ENCODE peak calls at places on chromosomes 3 and 15, in ten cellular contexts. Y is GM06990; P is AG09309; N is tibial artery; F is GM23338; V is GM10248; L is Peyer's patch; X is fibroblast of pulmonary artery; O is CD8-positive, alpha-beta T cell; D is choroid plexus epithelial cell. A is an unnamed sample.

GRCh38 chr3:76685858-76686257 is 354.0 kb upstream of the ROBO2 start:
- DNase-seq in O (no peak), P (no peak), D (no peak), Y (no peak), X (no peak), L (no peak), F (peak), N (no peak), V (no peak), A (no peak)

GRCh38 chr3:5054098-5054497 is 68.0 kb upstream of the ARL8B start:
- DNase-seq in Y (no peak), X (no peak), N (no peak), V (no peak), L (no peak), P (no peak), O (no peak), F (no peak), D (no peak), A (no peak)

GRCh38 chr3:13107661-13108060 is 34.4 kb upstream of the IQSEC1 start:
- DNase-seq in V (no peak), L (peak), D (no peak), X (no peak), O (no peak), Y (no peak), N (peak), F (no peak), P (no peak), A (no peak)

GRCh38 chr15:88911766-88912118 is 1.4 kb downstream of the MFGE8 start:
- DNase-seq in Y (no peak), O (no peak), V (peak), N (peak), X (no peak), L (no peak), P (no peak), D (peak), F (peak), A (no peak)

GRCh38 chr15:33201376-33202189 is 7.1 kb upstream of the FMN1 start:
- DNase-seq in D (peak), O (peak), L (peak), P (no peak), N (no peak), F (peak), V (peak), X (no peak), Y (peak), A (peak)

GRCh38 chr3:101179637-101180036 is 140.7 kb downstream of the IMPG2 start:
- DNase-seq in X (peak), P (peak), Y (no peak), N (no peak), L (no peak), F (no peak), O (no peak), D (peak), V (no peak), A (no peak)

GRCh38 chr3:3110299-3110630 is at the start of gene IL5RA:
- DNase-seq in N (no peak), Y (no peak), D (peak), V (no peak), X (peak), O (no peak), F (peak), P (no peak), L (no peak), A (no peak)

GRCh38 chr3:17638351-17638750 is 104.1 kb downstream of the TBC1D5 start:
- DNase-seq in F (no peak), P (no peak), Y (no peak), X (peak), L (no peak), V (no peak), D (peak), N (no peak), O (no peak), A (no peak)

GRCh38 chr3:130779031-130779430 is 32.4 kb upstream of the PIK3R4 start:
- DNase-seq in N (no peak), D (no peak), X (no peak), Y (peak), O (no peak), F (no peak), V (peak), L (no peak), P (no peak), A (no peak)

GRCh38 chr15:82544431-82544830 is 4.2 kb upstream of the RPS17 start:
- DNase-seq in L (no peak), P (no peak), V (no peak), N (no peak), X (no peak), Y (no peak), O (no peak), F (no peak), D (no peak), A (no peak)

GRCh38 chr3:126536126-126536525 is 12.2 kb downstream of the CHST13 start:
- DNase-seq in F (no peak), P (no peak), N (peak), X (no peak), O (no peak), D (no peak), Y (no peak), L (no peak), V (no peak), A (no peak)

GRCh38 chr3:175941352-175941751 is 1082.2 kb downstream of the NAALADL2 start:
- DNase-seq in P (no peak), Y (no peak), X (peak), N (no peak), V (no peak), D (peak), F (peak), O (no peak), L (no peak), A (no peak)

GRCh38 chr3:3178498-3179328 is 778 bp downstream of the CRBN start:
- DNase-seq in L (no peak), P (no peak), N (no peak), O (no peak), F (no peak), D (no peak), Y (no peak), V (no peak), X (no peak), A (no peak)

GRCh38 chr3:122577409-122578028 is at the start of gene PARP15:
- DNase-seq in N (no peak), D (no peak), F (peak), Y (peak), V (peak), O (peak), L (peak), P (no peak), X (no peak), A (peak)

GRCh38 chr3:29871087-29871486 is 590.2 kb downstream of the RBMS3 start:
- DNase-seq in D (no peak), V (no peak), F (peak), N (no peak), X (peak), Y (no peak), P (no peak), O (no peak), L (no peak), A (no peak)

GRCh38 chr15:43511012-43511885 is 6.2 kb upstream of the MAP1A start:
- DNase-seq in O (no peak), D (peak), L (no peak), X (peak), F (peak), P (no peak), N (peak), Y (no peak), V (no peak), A (no peak)
- TF ChIP-seq CTCF in O (no peak), D (peak), L (no peak), X (peak), F (peak), P (peak), N (no peak), Y (peak), V (peak), A (no peak)

GRCh38 chr15:57527382-57528091 is 64.2 kb upstream of the MYZAP start:
- DNase-seq in Y (peak), N (no peak), O (no peak), F (peak), V (peak), P (peak), X (peak), D (peak), L (peak), A (no peak)
- TF ChIP-seq CTCF in Y (peak), N (peak), O (peak), F (peak), V (peak), P (peak), X (peak), D (peak), L (peak), A (peak)

DNA sequence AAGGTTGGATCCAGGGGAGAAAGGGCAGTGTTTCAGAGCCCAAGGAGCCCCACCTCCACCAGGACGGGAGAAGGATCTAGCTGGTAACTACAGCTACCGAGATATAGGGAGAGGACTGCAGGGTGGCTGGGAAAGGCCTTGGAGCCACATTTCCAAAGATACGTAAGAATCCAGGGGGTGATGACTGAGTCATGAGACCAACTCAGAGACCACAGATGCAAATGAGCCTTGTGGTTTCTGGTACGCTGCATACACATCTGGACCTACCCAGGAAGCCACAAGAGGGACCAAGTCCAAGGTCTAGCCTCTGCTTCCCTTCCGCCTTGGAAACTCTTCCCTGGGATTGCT is 13.5 kb downstream of the IGDCC4 start:
- DNase-seq in V (peak), N (no peak), D (peak), P (peak), Y (peak), L (no peak), F (no peak), O (no peak), X (peak), A (no peak)
- TF ChIP-seq CTCF in V (no peak), N (no peak), D (peak), P (peak), Y (no peak), L (no peak), F (no peak), O (no peak), X (no peak), A (no peak)

DNA sequence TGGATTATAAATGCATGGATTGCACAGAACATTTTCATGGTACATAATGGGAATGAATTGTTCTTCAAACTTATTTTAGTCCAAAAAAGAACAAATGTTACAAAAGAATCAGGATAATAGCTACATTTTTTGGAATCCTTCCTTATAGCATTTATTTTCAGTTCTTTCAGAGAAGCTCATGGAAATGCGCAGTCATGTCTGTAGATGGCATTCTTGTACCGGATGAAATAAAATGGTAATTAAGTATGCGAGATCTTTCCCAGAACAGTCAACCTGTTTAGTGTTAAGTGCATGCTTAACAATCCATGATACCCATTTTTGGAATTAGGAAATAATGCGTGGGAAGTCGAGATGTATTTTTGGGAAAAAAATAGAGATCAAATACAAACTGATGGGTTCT is 38.2 kb upstream of the GOLGA8B start:
- DNase-seq in V (no peak), D (peak), P (no peak), Y (no peak), F (no peak), X (peak), L (no peak), O (no peak), N (no peak), A (no peak)
- TF ChIP-seq CTCF in V (peak), D (peak), P (peak), Y (peak), F (no peak), X (peak), L (no peak), O (no peak), N (peak), A (no peak)

DNA sequence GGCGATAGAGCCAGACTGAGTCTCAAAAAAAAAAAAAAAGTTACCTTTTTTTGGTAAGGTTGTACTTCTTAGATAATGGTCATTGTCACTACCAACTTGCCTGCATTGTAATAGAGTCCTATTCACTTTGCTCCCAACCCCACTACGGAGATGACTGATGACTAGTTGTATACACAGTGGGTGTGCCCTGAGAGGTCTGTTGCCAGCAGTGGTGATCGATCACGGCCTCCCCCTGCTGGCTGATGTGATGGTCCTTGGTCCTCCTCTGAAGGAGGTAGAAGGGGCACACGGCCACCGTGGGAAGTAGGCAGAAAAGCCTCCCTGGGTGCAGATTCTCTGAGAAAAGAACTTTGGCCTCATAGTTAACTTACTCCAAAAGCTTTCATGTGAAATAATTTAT is 10.7 kb downstream of the GCNT3 start:
- DNase-seq in P (no peak), L (peak), O (no peak), D (peak), V (peak), N (no peak), Y (peak), F (peak), X (peak), A (peak)
- TF ChIP-seq CTCF in P (peak), L (peak), O (no peak), D (peak), V (peak), N (no peak), Y (peak), F (peak), X (peak), A (no peak)

GRCh38 chr15:57547243-57547755 is 44.4 kb upstream of the MYZAP start:
- DNase-seq in N (no peak), D (no peak), Y (no peak), L (no peak), O (no peak), P (no peak), V (no peak), F (no peak), X (no peak), A (no peak)
- TF ChIP-seq CTCF in N (no peak), D (no peak), Y (no peak), L (no peak), O (no peak), P (no peak), V (no peak), F (no peak), X (no peak), A (no peak)

GRCh38 chr15:66675456-66675855 is 26.6 kb upstream of the SMAD6 start:
- DNase-seq in L (no peak), D (no peak), N (no peak), O (no peak), Y (no peak), X (no peak), P (no peak), F (no peak), V (no peak), A (no peak)
- TF ChIP-seq CTCF in L (no peak), D (no peak), N (no peak), O (no peak), Y (no peak), X (no peak), P (no peak), F (no peak), V (no peak), A (no peak)

DNA sequence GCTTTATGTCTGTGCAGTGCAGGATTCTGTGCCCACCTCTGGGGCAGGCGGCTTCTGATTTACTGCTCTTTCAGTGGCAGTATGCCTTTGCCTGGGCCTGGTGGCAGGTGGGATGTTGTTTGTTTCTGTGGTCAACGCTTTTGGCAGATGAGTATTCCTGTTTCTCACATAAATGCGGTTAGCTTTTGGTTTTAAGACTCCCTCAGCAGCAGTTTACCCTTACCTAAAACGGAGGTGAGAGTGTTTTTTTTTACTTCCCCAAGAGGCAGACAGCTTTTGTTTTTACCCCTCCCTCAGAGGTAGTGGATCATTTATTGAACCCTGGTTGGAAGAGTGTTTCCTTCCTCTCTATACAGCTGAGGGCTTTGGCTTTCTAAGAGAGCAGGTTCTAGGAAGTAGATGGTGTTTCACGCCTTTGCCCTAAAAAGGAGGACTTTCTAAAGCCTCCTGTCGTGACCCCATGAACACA is 134.1 kb upstream of the PLSCR5 start:
- DNase-seq in N (no peak), O (no peak), X (no peak), P (no peak), V (no peak), L (no peak), D (no peak), F (no peak), Y (no peak), A (no peak)
- TF ChIP-seq CTCF in N (no peak), O (no peak), X (no peak), P (no peak), V (no peak), L (no peak), D (no peak), F (no peak), Y (no peak), A (no peak)